ENCODE peak calls at places on chromosomes 3 and 15, in nine cellular contexts. V is memory B cell; M is AG04450; L is activated naive CD8-positive, alpha-beta T cell treated with anti-CD3 and anti-CD28 coated beads, Interleukin-2, amount 50 U/mL, for 16 hours; Z is astrocyte of the cerebellum; B is NCI-H1048; O is T-helper 1 cell; J is sciatic nerve; T is stimulated activated CD4-positive, alpha-beta T cell treated with anti-CD3 and anti-CD28 coated beads, Interleukin-2, amount 100 ng/mL, for 24 hours. F is an unnamed sample.

GRCh38 chr3:120741837-120742197 is 499 bp downstream of the RABL3 start:
- DNase-seq in L (no peak), T (no peak), V (no peak), B (no peak), M (no peak), Z (peak; percentile 1), J (no peak), O (no peak), F (no peak)

GRCh38 chr3:78873641-78874040 is 894.2 kb downstream of the ROBO1 start:
- DNase-seq in T (no peak), L (no peak), Z (no peak), B (no peak), V (no peak), J (no peak), M (no peak), O (no peak), F (no peak)

GRCh38 chr3:155441506-155441905 is 148.0 kb upstream of the STRIT1 start:
- DNase-seq in Z (no peak), L (no peak), O (no peak), T (no peak), B (no peak), J (no peak), M (no peak), V (no peak), F (no peak)

GRCh38 chr3:56879453-56880224 is 77.9 kb upstream of the ARHGEF3 start:
- DNase-seq in B (no peak), O (no peak), M (no peak), L (no peak), T (no peak), Z (peak; percentile 27), V (no peak), J (no peak), F (no peak)

GRCh38 chr3:27594096-27594690 is 110.0 kb upstream of the SLC4A7 start:
- DNase-seq in B (no peak), J (no peak), Z (no peak), T (no peak), O (no peak), L (no peak), V (no peak), M (no peak), F (no peak)

GRCh38 chr3:177525987-177526712 is 328.9 kb upstream of the TBL1XR1 start:
- DNase-seq in Z (peak; percentile 91), M (no peak), O (no peak), T (no peak), L (no peak), B (no peak), J (no peak), V (no peak), F (no peak)

GRCh38 chr3:38375488-38376097 is 29.0 kb downstream of the XYLB start:
- DNase-seq in T (no peak), J (no peak), O (no peak), V (no peak), B (no peak), L (no peak), M (no peak), Z (no peak), F (no peak)

GRCh38 chr15:78565951-78566774 is 843 bp downstream of the CHRNA5 start:
- DNase-seq in B (no peak), O (no peak), T (no peak), L (no peak), V (no peak), Z (no peak), M (no peak), J (no peak), F (peak; percentile 7)

GRCh38 chr3:29240248-29240647 is 40.6 kb upstream of the RBMS3 start:
- DNase-seq in J (no peak), L (no peak), T (no peak), V (no peak), O (no peak), B (no peak), Z (peak; percentile 6), M (no peak), F (no peak)

GRCh38 chr3:133412511-133413165 is 12.8 kb downstream of the BFSP2 start:
- DNase-seq in T (no peak), B (no peak), L (no peak), M (no peak), J (no peak), V (no peak), Z (no peak), O (no peak), F (no peak)

GRCh38 chr3:85726241-85726640 is 767.5 kb downstream of the CADM2 start:
- DNase-seq in Z (no peak), V (no peak), T (no peak), J (no peak), B (no peak), L (no peak), M (no peak), O (no peak), F (no peak)

GRCh38 chr3:42544492-42545283 is 37.1 kb downstream of the SEC22C start:
- DNase-seq in T (no peak), M (no peak), J (no peak), L (no peak), O (no peak), V (no peak), Z (no peak), B (no peak), F (no peak)

GRCh38 chr3:197432407-197433127 is 123.2 kb downstream of the BDH1 start:
- DNase-seq in B (no peak), T (no peak), O (no peak), J (no peak), M (no peak), Z (no peak), V (no peak), L (no peak), F (no peak)

F was measured in stimulated activated naive CD8-positive, alpha-beta T cell treated with anti-CD3 and anti-CD28 coated beads, Interleukin-15, Interleukin-2, amounts not matched to agents 100 U/mL and 50 U/mL, for 24 hours.